ENCODE peak calls at places on chromosome 18, in ten cellular contexts. I is left ventricle myocardium superior, S is KBM-7, H is right cardiac atrium, B is SK-N-DZ, N is heart right ventricle, C is GM03348, K is glutamatergic neuron, W is NCI-H82, J is HFF-Myc. P is an unnamed sample.

GRCh38 chr18:34224423-34225217 is at the start of gene NOL4:
- DNase-seq in B (peak), K (peak), H (peak), S (no peak), C (peak), J (no peak), I (peak), W (peak), N (peak), P (peak)

GRCh38 chr18:68394705-68395104 is 320.2 kb downstream of the TMX3 start:
- DNase-seq in B (no peak), I (no peak), S (no peak), K (no peak), C (no peak), H (no peak), W (no peak), N (no peak), J (no peak), P (no peak)

GRCh38 chr18:56298935-56299334 is 339.5 kb downstream of the TXNL1 start:
- DNase-seq in I (no peak), K (no peak), N (no peak), B (no peak), C (peak), H (no peak), W (no peak), S (no peak), J (no peak), P (no peak)

GRCh38 chr18:72986103-72986502 is 118.3 kb upstream of the NETO1 start:
- DNase-seq in K (no peak), C (no peak), W (no peak), S (no peak), B (no peak), I (no peak), J (no peak), H (no peak), N (no peak), P (no peak)

GRCh38 chr18:21486905-21487437 is 113.5 kb downstream of the ESCO1 start:
- DNase-seq in K (no peak), W (no peak), J (no peak), C (no peak), B (no peak), H (no peak), I (no peak), N (no peak), S (no peak), P (no peak)

GRCh38 chr18:36158261-36158867 is 28.7 kb downstream of the ELP2 start:
- DNase-seq in N (no peak), S (no peak), K (no peak), J (peak), C (peak), B (no peak), W (no peak), I (no peak), H (no peak), P (no peak)

GRCh38 chr18:55517055-55517454 is 70.9 kb downstream of the TCF4 start:
- DNase-seq in H (no peak), B (no peak), J (no peak), K (no peak), W (no peak), S (no peak), N (no peak), I (no peak), C (no peak), P (no peak)

GRCh38 chr18:34595673-34596072 is 114.4 kb upstream of the DTNA start:
- DNase-seq in W (peak), J (no peak), I (no peak), K (no peak), C (no peak), S (no peak), B (peak), N (no peak), H (no peak), P (no peak)

GRCh38 chr18:54807303-54807702 is 21.0 kb upstream of the RAB27B start:
- DNase-seq in C (no peak), B (no peak), J (no peak), K (no peak), I (no peak), S (no peak), N (no peak), H (no peak), W (no peak), P (no peak)

GRCh38 chr18:48896875-48897511 is 53.8 kb downstream of the SMAD7 start:
- DNase-seq in H (peak), N (peak), I (peak), S (peak), C (peak), K (no peak), J (peak), W (peak), B (peak), P (peak)

GRCh38 chr18:36769611-36770314 is 59.0 kb downstream of the TPGS2 start:
- DNase-seq in B (no peak), S (peak), W (peak), J (no peak), K (no peak), C (no peak), I (peak), N (peak), H (peak), P (no peak)

GRCh38 chr18:34709104-34709503 is 994 bp upstream of the DTNA start:
- DNase-seq in N (no peak), C (peak), S (no peak), I (no peak), K (no peak), B (no peak), J (no peak), W (no peak), H (no peak), P (no peak)

GRCh38 chr18:31643003-31643402 is 41.4 kb downstream of the B4GALT6 start:
- DNase-seq in J (no peak), B (no peak), C (peak), I (no peak), K (no peak), S (no peak), H (no peak), N (no peak), W (no peak), P (no peak)

GRCh38 chr18:60892441-60892840 is 440.8 kb upstream of the CDH20 start:
- DNase-seq in J (no peak), H (no peak), N (no peak), W (no peak), K (no peak), C (no peak), S (no peak), B (no peak), I (no peak), P (no peak)

GRCh38 chr18:50111398-50111797 is 83.5 kb downstream of the MYO5B start:
- DNase-seq in W (no peak), B (no peak), H (no peak), I (no peak), S (no peak), J (no peak), K (no peak), N (no peak), C (no peak), P (no peak)

GRCh38 chr18:77108001-77108692 is 24.4 kb downstream of the MBP start:
- DNase-seq in C (peak), K (no peak), S (peak), B (no peak), W (no peak), N (no peak), H (peak), J (no peak), I (no peak), P (no peak)

GRCh38 chr18:23844991-23845680 is 155.9 kb downstream of the LAMA3 start:
- DNase-seq in J (no peak), W (no peak), S (no peak), N (no peak), B (no peak), H (no peak), C (peak), K (no peak), I (no peak), P (no peak)

GRCh38 chr18:71529708-71530303 is 1014.3 kb downstream of the CBLN2 start:
- DNase-seq in C (no peak), I (no peak), W (no peak), B (no peak), N (no peak), H (no peak), S (no peak), J (no peak), K (no peak), P (no peak)

GRCh38 chr18:68150976-68151375 is 563.9 kb downstream of the TMX3 start:
- DNase-seq in J (no peak), W (no peak), B (no peak), N (no peak), C (no peak), H (no peak), I (no peak), S (no peak), K (no peak), P (no peak)

GRCh38 chr18:59961086-59961485 is 61.3 kb downstream of the PMAIP1 start:
- DNase-seq in B (no peak), C (no peak), N (no peak), W (no peak), J (no peak), H (no peak), S (no peak), I (no peak), K (no peak), P (no peak)

GRCh38 chr18:73316513-73316912 is 448.7 kb upstream of the NETO1 start:
- DNase-seq in B (no peak), K (no peak), S (no peak), J (no peak), C (peak), I (no peak), N (no peak), W (no peak), H (no peak), P (no peak)

GRCh38 chr18:43486462-43486861 is 209.2 kb upstream of the SYT4 start:
- DNase-seq in J (no peak), C (no peak), K (peak), S (peak), I (no peak), H (no peak), B (peak), W (peak), N (no peak), P (no peak)

GRCh38 chr18:13604751-13605150 is 121.6 kb downstream of the FAM210A start:
- DNase-seq in K (no peak), H (no peak), B (no peak), C (no peak), J (no peak), N (no peak), S (no peak), I (no peak), W (no peak), P (no peak)

GRCh38 chr18:61908661-61909060 is 15.9 kb upstream of the RNF152 start:
- DNase-seq in J (no peak), N (no peak), I (no peak), K (no peak), H (no peak), C (no peak), B (no peak), W (no peak), S (no peak), P (no peak)